ENCODE peak calls at places on chromosome 11, in seven cellular contexts. U is activated T-helper 1 cell treated with anti-CD3 and anti-CD28 coated beads, Interleukin-12 subunit alpha, Interleukin-12 subunit beta, Interleukin-2, Interleukin-4 antibody, amounts not matched to agents 30 ng/mL and 10 ng/mL and 1 ng/mL, durations not matched to agents 14 hours and 24 hours and 36 hours; H is GM23248; A is activated naive CD4-positive, alpha-beta T cell treated with anti-CD3 and anti-CD28 coated beads for 36 hours; Q is NCI-H2081; S is upper lobe of right lung; O is MM.1S. X is an unnamed sample.

GRCh38 chr11:1570896-1571759 is 943 bp downstream of the DUSP8 start:
- DNase-seq in H (no peak), Q (peak; percentile 43), O (no peak), U (no peak), S (peak; percentile 68), A (peak; percentile 47), X (no peak)

GRCh38 chr11:96333076-96333744 is 9.8 kb downstream of the MAML2 start:
- DNase-seq in H (peak; percentile 82), Q (no peak), A (no peak), U (no peak), S (no peak), O (no peak), X (no peak)

GRCh38 chr11:126608626-126609010 is 253.1 kb downstream of the ST3GAL4 start:
- DNase-seq in O (no peak), H (no peak), S (no peak), U (no peak), Q (peak; percentile 66), A (no peak), X (no peak)

GRCh38 chr11:10023202-10023601 is 270.8 kb downstream of the SBF2 start:
- DNase-seq in Q (no peak), O (no peak), H (no peak), A (no peak), S (no peak), U (no peak), X (no peak)

GRCh38 chr11:28366549-28367341 is 258.6 kb downstream of the METTL15 start:
- DNase-seq in U (no peak), O (no peak), Q (no peak), H (no peak), S (no peak), A (no peak), X (no peak)

GRCh38 chr11:67352546-67353316 is 615 bp downstream of the POLD4 start:
- DNase-seq in O (peak; percentile 81), U (peak; percentile 50), H (peak; percentile 65), Q (no peak), A (no peak), S (peak; percentile 69), X (no peak)

GRCh38 chr11:17415523-17416104 is 27.2 kb upstream of the KCNJ11 start:
- DNase-seq in A (no peak), U (no peak), H (no peak), O (no peak), S (no peak), Q (no peak), X (no peak)

GRCh38 chr11:75313457-75314272 is 37.8 kb downstream of the ARRB1 start:
- DNase-seq in Q (no peak), O (no peak), S (peak; percentile 82), H (peak; percentile 85), A (no peak), U (no peak), X (no peak)

GRCh38 chr11:70468256-70469230 is 70.2 kb downstream of the CTTN start:
- DNase-seq in O (no peak), A (no peak), H (no peak), S (no peak), U (no peak), Q (no peak), X (no peak)